ENCODE peak calls at places on chromosome 7, in eight cellular contexts. U, Y, C, I, V, O, L and D are unnamed samples.

GRCh38 chr7:151793991-151794507 is 82.9 kb downstream of the PRKAG2 start:
- DNase-seq in C (no peak), V (no peak), U (no peak), I (no peak), Y (peak; percentile 19), O (no peak), L (no peak), D (no peak)

GRCh38 chr7:124263232-124263827 is 230.5 kb upstream of the TMEM229A start:
- DNase-seq in Y (no peak), O (no peak), U (no peak), V (no peak), L (no peak), C (peak; percentile 15), I (no peak), D (no peak)

GRCh38 chr7:137325927-137326326 is 17.6 kb downstream of the PTN start:
- DNase-seq in I (no peak), Y (no peak), V (peak; percentile 57), L (no peak), O (no peak), C (no peak), U (no peak), D (no peak)

GRCh38 chr7:142909921-142910521 is 23.5 kb downstream of the TRPV5 start:
- DNase-seq in L (no peak), V (no peak), C (no peak), I (no peak), O (no peak), Y (no peak), U (no peak), D (no peak)

GRCh38 chr7:108132551-108133265 is 2.5 kb upstream of the LAMB4 start:
- DNase-seq in I (no peak), L (peak; percentile 36), O (no peak), Y (no peak), V (no peak), C (no peak), U (no peak), D (no peak)

GRCh38 chr7:45687185-45687560 is 113.0 kb downstream of the ADCY1 start:
- DNase-seq in V (no peak), U (no peak), O (no peak), I (no peak), Y (no peak), L (no peak), C (no peak), D (no peak)

GRCh38 chr7:82247814-82248433 is 195.7 kb downstream of the CACNA2D1 start:
- DNase-seq in Y (no peak), V (peak; percentile 49), L (no peak), I (no peak), C (peak; percentile 42), U (peak; percentile 2), O (no peak), D (no peak)

GRCh38 chr7:42096681-42097637 is 140.1 kb downstream of the GLI3 start:
- DNase-seq in I (no peak), U (no peak), V (peak; percentile 53), L (peak; percentile 54), C (no peak), O (no peak), Y (peak; percentile 61), D (peak; percentile 71)

GRCh38 chr7:116598278-116598677 is 73.4 kb downstream of the CAV1 start:
- DNase-seq in L (no peak), O (no peak), U (no peak), I (no peak), Y (no peak), C (peak; percentile 46), V (peak; percentile 13), D (no peak)

DNA sequence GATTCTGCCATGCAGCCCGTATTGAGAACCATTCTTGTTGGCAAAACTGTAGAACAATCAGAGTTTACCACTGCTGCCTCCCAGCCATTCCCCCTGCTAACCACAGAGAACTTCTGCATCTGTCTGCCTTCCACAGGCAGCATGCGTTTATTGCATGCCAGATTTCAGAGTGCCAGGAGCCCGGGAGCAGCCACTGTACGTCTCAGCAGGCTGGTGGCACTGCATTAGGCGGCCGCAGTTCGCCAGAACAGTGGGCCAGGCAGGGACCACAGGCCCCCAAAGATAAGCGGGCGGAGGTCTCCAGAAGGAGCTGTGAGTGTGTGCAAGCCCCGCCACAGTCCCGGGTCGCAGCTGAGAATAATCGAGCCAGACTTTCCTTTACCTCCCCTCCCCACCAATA is 31.8 kb downstream of the ZNF467 start:
- DNase-seq in U (peak; percentile 41), I (no peak), C (no peak), L (no peak), Y (no peak), O (no peak), V (peak; percentile 40), D (no peak)
- H3K4me3 ChIP-seq in U (peak overlapping the region; percentile 55), I (peak overlapping the region; percentile 35), C (no peak overlapping the region), L (no peak overlapping the region), Y (peak overlapping the region; percentile 60), O (no peak overlapping the region), V (peak overlapping the region; percentile 42), D (peak overlapping the region; percentile 37)

GRCh38 chr7:120276720-120277119 is 3.7 kb downstream of the KCND2 start:
- DNase-seq in Y (no peak), O (no peak), I (no peak), C (no peak), L (no peak), U (no peak), V (no peak), D (no peak)
- H3K4me3 ChIP-seq in Y (no peak overlapping the region), O (no peak overlapping the region), I (no peak overlapping the region), C (no peak overlapping the region), L (no peak overlapping the region), U (no peak overlapping the region), V (no peak overlapping the region), D (no peak overlapping the region)

DNA sequence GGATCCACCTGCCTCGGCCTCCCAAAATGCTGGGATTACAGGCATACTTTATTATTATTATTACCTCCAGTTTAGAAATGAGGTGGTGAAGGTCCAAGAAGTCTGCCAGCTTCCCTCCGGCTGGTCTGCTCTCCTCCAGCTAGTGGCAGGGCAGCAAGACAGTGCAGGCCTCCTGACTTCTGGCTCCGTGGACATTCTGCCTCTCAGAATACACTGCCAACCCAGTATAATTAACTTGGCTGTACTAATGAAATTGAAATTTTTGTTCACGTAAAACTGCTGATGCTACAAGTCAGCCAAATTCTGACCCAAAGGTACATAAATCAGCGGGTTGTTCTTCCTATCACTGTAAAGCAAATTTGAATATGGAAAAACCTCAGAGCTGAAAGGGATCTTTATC is 7.6 kb upstream of the PDE1C start:
- DNase-seq in U (no peak), I (no peak), Y (no peak), O (no peak), V (no peak), C (no peak), L (no peak), D (no peak)
- H3K4me3 ChIP-seq in U (no peak overlapping the region), I (no peak overlapping the region), Y (no peak overlapping the region), O (no peak overlapping the region), V (no peak overlapping the region), C (no peak overlapping the region), L (no peak overlapping the region), D (no peak overlapping the region)

GRCh38 chr7:55563596-55564325 is 8.5 kb downstream of the VOPP1 start:
- DNase-seq in V (no peak), L (no peak), C (no peak), Y (no peak), O (no peak), U (no peak), I (no peak), D (no peak)

GRCh38 chr7:55565693-55566092 is 6.6 kb downstream of the VOPP1 start:
- DNase-seq in U (peak; percentile 55), I (no peak), O (no peak), C (no peak), L (no peak), Y (no peak), V (no peak), D (no peak)

GRCh38 chr7:55558962-55559920 is 13.1 kb downstream of the VOPP1 start:
- DNase-seq in Y (no peak), L (no peak), I (no peak), V (no peak), C (no peak), O (no peak), U (no peak), D (no peak)

GRCh38 chr7:55557666-55558188 is 14.6 kb downstream of the VOPP1 start:
- DNase-seq in L (no peak), V (no peak), U (no peak), I (no peak), O (no peak), Y (no peak), C (no peak), D (no peak)

DNA sequence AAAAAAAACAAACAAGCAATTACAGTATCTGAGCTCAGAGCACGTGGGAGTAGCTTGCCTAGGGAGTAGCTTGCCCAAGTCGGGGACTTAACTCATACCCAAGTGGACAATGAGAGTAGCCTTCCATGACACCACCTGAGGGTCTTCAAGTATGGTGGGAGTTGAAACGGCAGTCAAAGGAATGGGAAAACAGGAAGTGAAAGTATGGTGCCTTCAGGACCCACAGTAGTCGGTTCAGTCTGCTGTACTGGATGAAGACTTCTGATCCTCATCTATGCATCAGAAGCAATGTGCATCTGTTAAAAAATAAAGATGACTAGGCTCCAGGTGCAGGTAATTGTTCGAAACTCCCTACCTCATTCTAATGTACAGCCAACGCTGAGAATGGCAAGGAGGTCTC is 10.5 kb downstream of the VOPP1 start:
- DNase-seq in C (no peak), I (no peak), L (no peak), O (no peak), Y (no peak), V (no peak), U (no peak), D (no peak)
- H3K4me3 ChIP-seq in C (no peak overlapping the region), I (no peak overlapping the region), L (no peak overlapping the region), O (no peak overlapping the region), Y (no peak overlapping the region), V (no peak overlapping the region), U (no peak overlapping the region), D (no peak overlapping the region)